ENCODE peak calls at places on chromosomes 6 and 20, in nine cellular contexts. One of them, this sample, is unnamed.

GRCh38 chr6:132188865-132189264 is 212.4 kb downstream of the MOXD1 start:
- DNase-seq in Panc1: no peak
- DNase-seq in suprapubic skin: no peak
- DNase-seq in GM23338: no peak
- DNase-seq in spleen: no peak
- DNase-seq in stomach: no peak
- DNase-seq in SK-N-SH: no peak
- DNase-seq in prostate gland: no peak
- DNase-seq in breast epithelium: no peak
- DNase-seq in this sample: no peak

GRCh38 chr6:154167163-154167562 is 128.1 kb downstream of the OPRM1 start:
- DNase-seq in GM23338: no peak
- DNase-seq in suprapubic skin: no peak
- DNase-seq in breast epithelium: no peak
- DNase-seq in spleen: no peak
- DNase-seq in prostate gland: no peak
- DNase-seq in Panc1: no peak
- DNase-seq in stomach: no peak
- DNase-seq in SK-N-SH: no peak
- DNase-seq in this sample: no peak

GRCh38 chr20:7689151-7689550 is 251.1 kb downstream of the HAO1 start:
- DNase-seq in spleen: no peak
- DNase-seq in Panc1: no peak
- DNase-seq in SK-N-SH: no peak
- DNase-seq in GM23338: no peak
- DNase-seq in breast epithelium: no peak
- DNase-seq in suprapubic skin: no peak
- DNase-seq in stomach: no peak
- DNase-seq in prostate gland: no peak
- DNase-seq in this sample: no peak

GRCh38 chr20:20697325-20697845 is 15.1 kb downstream of the RALGAPA2 start:
- DNase-seq in stomach: no peak
- DNase-seq in suprapubic skin: no peak
- DNase-seq in breast epithelium: no peak
- DNase-seq in Panc1: no peak
- DNase-seq in GM23338: no peak
- DNase-seq in SK-N-SH: no peak
- DNase-seq in spleen: no peak
- DNase-seq in prostate gland: peak; percentile 17
- DNase-seq in this sample: peak; percentile 9

GRCh38 chr20:51639206-51639832 is 96.8 kb upstream of the NFATC2 start:
- DNase-seq in breast epithelium: no peak
- DNase-seq in suprapubic skin: no peak
- DNase-seq in SK-N-SH: peak; percentile 79
- DNase-seq in spleen: peak; percentile 83
- DNase-seq in prostate gland: peak; percentile 69
- DNase-seq in stomach: peak; percentile 70
- DNase-seq in GM23338: peak; percentile 83
- DNase-seq in Panc1: no peak
- DNase-seq in this sample: peak; percentile 66

GRCh38 chr6:159038914-159039884 is 5.6 kb downstream of the TAGAP start:
- DNase-seq in suprapubic skin: no peak
- DNase-seq in breast epithelium: no peak
- DNase-seq in GM23338: no peak
- DNase-seq in Panc1: no peak
- DNase-seq in stomach: no peak
- DNase-seq in prostate gland: no peak
- DNase-seq in SK-N-SH: no peak
- DNase-seq in spleen: no peak
- DNase-seq in this sample: no peak

GRCh38 chr6:44064089-44064947 is 62.9 kb downstream of the MRPL14 start:
- DNase-seq in prostate gland: no peak
- DNase-seq in spleen: no peak
- DNase-seq in stomach: peak; percentile 47
- DNase-seq in suprapubic skin: no peak
- DNase-seq in SK-N-SH: no peak
- DNase-seq in GM23338: no peak
- DNase-seq in Panc1: no peak
- DNase-seq in breast epithelium: no peak
- DNase-seq in this sample: peak; percentile 34

GRCh38 chr6:18261877-18262276 is 2.5 kb downstream of the DEK start:
- DNase-seq in SK-N-SH: no peak
- DNase-seq in stomach: no peak
- DNase-seq in GM23338: no peak
- DNase-seq in Panc1: no peak
- DNase-seq in spleen: no peak
- DNase-seq in breast epithelium: no peak
- DNase-seq in suprapubic skin: no peak
- DNase-seq in prostate gland: no peak
- DNase-seq in this sample: no peak

GRCh38 chr6:4185419-4185818 is 50.0 kb upstream of the ECI2 start:
- DNase-seq in stomach: no peak
- DNase-seq in Panc1: no peak
- DNase-seq in SK-N-SH: no peak
- DNase-seq in GM23338: no peak
- DNase-seq in prostate gland: no peak
- DNase-seq in suprapubic skin: no peak
- DNase-seq in spleen: no peak
- DNase-seq in breast epithelium: no peak
- DNase-seq in this sample: no peak

GRCh38 chr6:43771858-43772570 is 2.0 kb downstream of the VEGFA start:
- DNase-seq in prostate gland: peak; percentile 61
- DNase-seq in stomach: peak; percentile 85
- DNase-seq in breast epithelium: peak; percentile 71
- DNase-seq in GM23338: peak; percentile 76
- DNase-seq in suprapubic skin: no peak
- DNase-seq in SK-N-SH: peak; percentile 82
- DNase-seq in Panc1: no peak
- DNase-seq in spleen: peak; percentile 91
- DNase-seq in this sample: peak; percentile 86

GRCh38 chr6:25652007-25652515 is at the start of gene SCGN:
- DNase-seq in prostate gland: peak; percentile 48
- DNase-seq in breast epithelium: no peak
- DNase-seq in suprapubic skin: peak; percentile 83
- DNase-seq in GM23338: peak; percentile 91
- DNase-seq in Panc1: no peak
- DNase-seq in spleen: no peak
- DNase-seq in SK-N-SH: peak; percentile 76
- DNase-seq in stomach: peak; percentile 57
- DNase-seq in this sample: peak; percentile 58

GRCh38 chr6:143225929-143226328 is 165.2 kb downstream of the AIG1 start:
- DNase-seq in spleen: no peak
- DNase-seq in Panc1: no peak
- DNase-seq in suprapubic skin: no peak
- DNase-seq in breast epithelium: no peak
- DNase-seq in stomach: no peak
- DNase-seq in SK-N-SH: no peak
- DNase-seq in prostate gland: no peak
- DNase-seq in GM23338: no peak
- DNase-seq in this sample: no peak

GRCh38 chr6:105993341-105993740 is 92.8 kb upstream of the PRDM1 start:
- DNase-seq in breast epithelium: no peak
- DNase-seq in GM23338: peak; percentile 74
- DNase-seq in prostate gland: no peak
- DNase-seq in SK-N-SH: no peak
- DNase-seq in suprapubic skin: no peak
- DNase-seq in Panc1: no peak
- DNase-seq in stomach: no peak
- DNase-seq in spleen: no peak
- DNase-seq in this sample: no peak

GRCh38 chr6:129893513-129894098 is 32.5 kb upstream of the TMEM244 start:
- DNase-seq in Panc1: no peak
- DNase-seq in prostate gland: no peak
- DNase-seq in suprapubic skin: no peak
- DNase-seq in SK-N-SH: no peak
- DNase-seq in breast epithelium: no peak
- DNase-seq in GM23338: no peak
- DNase-seq in stomach: no peak
- DNase-seq in spleen: no peak
- DNase-seq in this sample: no peak

DNA sequence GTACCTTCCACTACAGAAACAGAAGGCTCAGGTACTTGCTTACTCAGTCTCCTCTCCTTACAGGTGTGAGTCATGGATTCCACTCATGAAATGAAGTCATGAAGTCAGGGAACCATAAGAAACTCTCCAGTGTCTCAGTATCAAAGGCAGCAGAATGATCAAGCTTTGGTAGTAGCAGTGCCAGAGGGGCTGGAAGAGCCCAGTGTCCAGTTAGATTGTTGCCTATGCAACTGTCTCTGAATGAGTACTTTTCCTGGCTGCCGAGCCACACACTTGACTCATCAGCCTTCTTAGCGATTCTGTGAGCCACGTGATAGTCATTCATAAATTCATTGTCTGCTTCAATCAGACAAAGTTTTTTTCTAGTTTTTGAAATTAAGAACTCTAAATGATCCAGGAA is 52.2 kb upstream of the DTNBP1 start:
- DNase-seq in prostate gland: no peak
- DNase-seq in SK-N-SH: no peak
- DNase-seq in breast epithelium: no peak
- DNase-seq in GM23338: no peak
- DNase-seq in spleen: no peak
- DNase-seq in suprapubic skin: no peak
- DNase-seq in stomach: no peak
- DNase-seq in Panc1: no peak
- DNase-seq in this sample: no peak
- H3K27me3 ChIP-seq in prostate gland: no peaks in the 10 kb centered on the region
- H3K27me3 ChIP-seq in SK-N-SH: no peaks in the 10 kb centered on the region
- H3K27me3 ChIP-seq in breast epithelium: no peaks in the 10 kb centered on the region
- H3K27me3 ChIP-seq in GM23338: no peaks in the 10 kb centered on the region
- H3K27me3 ChIP-seq in spleen: no peaks in the 10 kb centered on the region
- H3K27me3 ChIP-seq in suprapubic skin: no peaks in the 10 kb centered on the region
- H3K27me3 ChIP-seq in stomach: no peaks in the 10 kb centered on the region
- H3K27me3 ChIP-seq in Panc1: no peaks in the 10 kb centered on the region
- H3K27me3 ChIP-seq in this sample: no peaks in the 10 kb centered on the region

GRCh38 chr6:146347690-146348089 is 195.9 kb upstream of the RAB32 start:
- DNase-seq in GM23338: no peak
- DNase-seq in stomach: no peak
- DNase-seq in spleen: no peak
- DNase-seq in breast epithelium: no peak
- DNase-seq in SK-N-SH: no peak
- DNase-seq in prostate gland: no peak
- DNase-seq in suprapubic skin: no peak
- DNase-seq in Panc1: no peak
- DNase-seq in this sample: no peak
- TF ChIP-seq POLR2AphosphoS5 in GM23338: no peak
- TF ChIP-seq POLR2AphosphoS5 in stomach: no peak
- TF ChIP-seq POLR2AphosphoS5 in spleen: no peak
- TF ChIP-seq POLR2AphosphoS5 in breast epithelium: no peak
- TF ChIP-seq POLR2AphosphoS5 in SK-N-SH: no peak
- TF ChIP-seq POLR2AphosphoS5 in prostate gland: no peak
- TF ChIP-seq POLR2AphosphoS5 in suprapubic skin: no peak
- TF ChIP-seq POLR2AphosphoS5 in Panc1: no peak
- TF ChIP-seq POLR2AphosphoS5 in this sample: no peak

GRCh38 chr20:33022733-33023438 is 8.6 kb upstream of the BPIFB6 start:
- DNase-seq in Panc1: no peak
- DNase-seq in stomach: no peak
- DNase-seq in breast epithelium: no peak
- DNase-seq in suprapubic skin: no peak
- DNase-seq in spleen: no peak
- DNase-seq in GM23338: no peak
- DNase-seq in prostate gland: no peak
- DNase-seq in SK-N-SH: no peak
- DNase-seq in this sample: no peak

GRCh38 chr20:33021879-33022732 is 9.3 kb upstream of the BPIFB6 start:
- DNase-seq in stomach: no peak
- DNase-seq in SK-N-SH: no peak
- DNase-seq in prostate gland: no peak
- DNase-seq in suprapubic skin: no peak
- DNase-seq in breast epithelium: no peak
- DNase-seq in Panc1: no peak
- DNase-seq in GM23338: no peak
- DNase-seq in spleen: no peak
- DNase-seq in this sample: no peak

GRCh38 chr20:33019465-33020277 is 11.8 kb upstream of the BPIFB6 start:
- DNase-seq in GM23338: no peak
- DNase-seq in suprapubic skin: no peak
- DNase-seq in stomach: no peak
- DNase-seq in spleen: peak; percentile 67
- DNase-seq in Panc1: no peak
- DNase-seq in prostate gland: no peak
- DNase-seq in SK-N-SH: no peak
- DNase-seq in breast epithelium: no peak
- DNase-seq in this sample: no peak

GRCh38 chr20:33018169-33018931 is 10.8 kb downstream of the BPIFB2 start:
- DNase-seq in stomach: no peak
- DNase-seq in Panc1: no peak
- DNase-seq in GM23338: no peak
- DNase-seq in spleen: peak; percentile 56
- DNase-seq in SK-N-SH: no peak
- DNase-seq in prostate gland: no peak
- DNase-seq in suprapubic skin: no peak
- DNase-seq in breast epithelium: no peak
- DNase-seq in this sample: no peak

GRCh38 chr20:33020278-33021161 is 10.9 kb upstream of the BPIFB6 start:
- DNase-seq in spleen: peak; percentile 52
- DNase-seq in suprapubic skin: no peak
- DNase-seq in stomach: no peak
- DNase-seq in Panc1: no peak
- DNase-seq in SK-N-SH: no peak
- DNase-seq in prostate gland: no peak
- DNase-seq in GM23338: no peak
- DNase-seq in breast epithelium: no peak
- DNase-seq in this sample: no peak
- H3K27me3 ChIP-seq in spleen: no peaks in the 10 kb centered on the region
- H3K27me3 ChIP-seq in suprapubic skin: peaks cover 14% of the 10 kb centered on the region
- H3K27me3 ChIP-seq in stomach: peaks cover 13% of the 10 kb centered on the region
- H3K27me3 ChIP-seq in Panc1: no peaks in the 10 kb centered on the region
- H3K27me3 ChIP-seq in SK-N-SH: peaks cover 30% of the 10 kb centered on the region
- H3K27me3 ChIP-seq in prostate gland: no peaks in the 10 kb centered on the region
- H3K27me3 ChIP-seq in GM23338: no peaks in the 10 kb centered on the region
- H3K27me3 ChIP-seq in breast epithelium: peaks cover 15% of the 10 kb centered on the region
- H3K27me3 ChIP-seq in this sample: no peaks in the 10 kb centered on the region

DNA sequence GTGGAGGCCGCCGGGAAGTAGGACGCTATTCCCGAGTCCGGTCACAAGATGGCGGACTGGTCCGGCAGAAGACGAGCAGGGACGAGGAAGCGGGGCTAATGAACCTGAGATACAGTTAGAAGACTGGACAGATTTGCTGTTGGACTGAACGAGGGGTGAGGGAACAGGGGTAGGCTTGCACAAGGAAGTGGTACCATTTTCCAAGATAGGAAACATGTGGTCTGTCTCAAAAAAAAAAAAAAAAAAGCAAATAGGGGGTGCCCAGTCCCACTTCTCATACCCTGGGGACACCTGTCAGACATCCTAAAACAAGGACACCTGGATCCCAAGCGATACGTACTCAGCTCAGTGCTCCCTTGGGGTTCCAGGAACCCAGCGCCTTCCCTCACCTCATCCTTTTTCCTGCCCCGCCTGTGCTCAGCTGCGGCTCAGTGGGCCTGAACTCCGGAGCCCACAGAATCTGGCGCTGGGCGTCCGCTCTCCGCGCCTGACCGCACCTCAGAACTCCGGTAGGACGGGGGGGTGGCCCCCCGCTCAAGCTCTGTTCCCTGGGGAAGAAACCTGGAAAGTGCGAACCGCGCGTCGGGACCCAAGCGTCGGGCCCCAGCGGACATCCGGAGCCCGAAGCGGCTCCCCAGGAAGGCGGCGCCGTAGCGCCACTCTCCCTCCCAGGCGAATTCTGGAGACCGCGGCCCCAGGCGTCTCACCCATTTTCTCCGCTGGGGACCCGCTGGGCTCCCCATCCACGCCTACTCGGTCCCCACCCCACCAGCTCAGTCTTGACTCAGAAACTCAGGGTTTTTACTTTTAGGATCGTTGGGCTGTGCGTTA is at the start of gene LY6G5C:
- DNase-seq in breast epithelium: peak; percentile 83
- DNase-seq in prostate gland: peak; percentile 87
- DNase-seq in spleen: peak; percentile 93
- DNase-seq in stomach: peak; percentile 87
- DNase-seq in suprapubic skin: peak; percentile 93
- DNase-seq in Panc1: peak; percentile 30
- DNase-seq in SK-N-SH: peak; percentile 88
- DNase-seq in GM23338: peak; percentile 85
- DNase-seq in this sample: peak; percentile 89
- TF ChIP-seq POLR2AphosphoS5 in breast epithelium: peak; percentile 66
- TF ChIP-seq POLR2AphosphoS5 in prostate gland: peak; percentile 88
- TF ChIP-seq POLR2AphosphoS5 in spleen: peak; percentile 78
- TF ChIP-seq POLR2AphosphoS5 in stomach: peak; percentile 87
- TF ChIP-seq POLR2AphosphoS5 in suprapubic skin: peak; percentile 74
- TF ChIP-seq POLR2AphosphoS5 in Panc1: no peak
- TF ChIP-seq POLR2AphosphoS5 in SK-N-SH: no peak
- TF ChIP-seq POLR2AphosphoS5 in GM23338: no peak
- TF ChIP-seq POLR2AphosphoS5 in this sample: peak; percentile 5

This sample was measured in transverse colon.